ENCODE peak calls at places on chromosomes 12 and 14, in seven cellular contexts. E is neuronal stem cell, W is H9, Q is H1, L is IMR-90, Z is mesendoderm, P is trophoblast cell. J is an unnamed sample.

GRCh38 chr14:39184628-39185255 is 9.7 kb downstream of the PNN start:
- DNase-seq in W (no peak), Z (no peak), E (no peak), P (no peak), Q (no peak), L (no peak), J (no peak)

GRCh38 chr14:60183724-60184596 is 18.8 kb upstream of the DHRS7 start:
- DNase-seq in W (no peak), P (peak; percentile 89), Z (peak; percentile 58), Q (no peak), E (peak; percentile 56), L (peak; percentile 77), J (peak; percentile 73)

GRCh38 chr14:31592619-31593018 is 31.4 kb downstream of the NUBPL start:
- DNase-seq in Z (no peak), Q (no peak), L (peak; percentile 36), P (no peak), W (no peak), E (no peak), J (no peak)

GRCh38 chr12:57242691-57243454 is 8.1 kb downstream of the STAC3 start:
- DNase-seq in W (peak; percentile 96), Z (peak; percentile 95), E (peak; percentile 85), P (peak; percentile 73), Q (peak; percentile 100), L (peak; percentile 35), J (peak; percentile 63)

GRCh38 chr12:86349196-86349595 is 93.0 kb upstream of the MGAT4C start:
- DNase-seq in E (no peak), Q (no peak), Z (no peak), W (no peak), L (no peak), P (no peak), J (peak; percentile 12)

GRCh38 chr12:23415180-23415579 is 534.3 kb downstream of the SOX5 start:
- DNase-seq in E (no peak), L (no peak), Z (no peak), P (no peak), W (no peak), Q (no peak), J (no peak)

GRCh38 chr14:33617154-33617553 is 333.7 kb downstream of the EGLN3 start:
- DNase-seq in Z (no peak), L (peak; percentile 28), P (no peak), E (no peak), Q (no peak), W (no peak), J (peak; percentile 76)

GRCh38 chr12:95429172-95429510 is 44.8 kb upstream of the METAP2 start:
- DNase-seq in E (no peak), Z (no peak), L (no peak), P (peak; percentile 98), Q (no peak), W (no peak), J (no peak)

GRCh38 chr12:124646385-124647230 is 79.2 kb upstream of the NCOR2 start:
- DNase-seq in Z (no peak), L (no peak), W (no peak), Q (peak; percentile 56), E (no peak), P (no peak), J (no peak)

GRCh38 chr14:89351364-89351957 is 65.6 kb downstream of the FOXN3 start:
- DNase-seq in P (no peak), L (peak; percentile 42), Q (peak; percentile 51), E (no peak), W (peak; percentile 66), Z (peak; percentile 66), J (no peak)

GRCh38 chr12:102095677-102096263 is 24.1 kb downstream of the NUP37 start:
- DNase-seq in W (no peak), Q (no peak), E (no peak), L (peak; percentile 61), Z (peak; percentile 14), P (peak; percentile 44), J (peak; percentile 48)

DNA sequence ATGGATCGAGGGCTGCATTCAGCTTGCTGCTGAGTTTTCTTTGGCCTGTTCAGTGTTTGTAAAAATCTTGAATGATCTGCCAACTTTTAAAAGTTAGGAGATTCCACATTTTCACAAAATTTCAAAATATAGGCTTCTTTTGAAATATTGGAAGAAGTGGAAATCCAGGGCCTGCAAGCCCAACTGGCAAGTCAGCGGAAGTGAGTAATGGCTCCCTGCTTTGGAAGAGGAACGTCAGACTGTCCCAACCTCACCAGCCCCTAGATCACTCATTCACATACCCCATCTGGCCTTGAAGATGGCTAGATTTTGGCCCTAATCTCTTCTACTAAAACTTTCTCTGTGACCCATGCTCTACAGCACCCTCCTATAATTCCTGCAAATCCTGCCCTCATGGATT is 274.4 kb downstream of the SSPN start:
- DNase-seq in Z (no peak), E (no peak), L (no peak), P (no peak), Q (no peak), W (no peak), J (no peak)
- H3K79me1 ChIP-seq in Z (no peaks in the 10 kb centered on the region), E (no peaks in the 10 kb centered on the region), L (no peaks in the 10 kb centered on the region), P (no peaks in the 10 kb centered on the region), Q (no peaks in the 10 kb centered on the region), W (no peaks in the 10 kb centered on the region), J (no peaks in the 10 kb centered on the region)

GRCh38 chr12:50302686-50303085 is 19.4 kb upstream of the LIMA1 start:
- DNase-seq in Z (no peak), E (no peak), W (no peak), Q (no peak), P (no peak), L (peak; percentile 85), J (peak; percentile 71)

GRCh38 chr12:50296554-50296953 is 13.2 kb upstream of the LIMA1 start:
- DNase-seq in P (no peak), W (no peak), Z (no peak), Q (no peak), L (no peak), E (no peak), J (no peak)

GRCh38 chr12:50297996-50298395 is 14.7 kb upstream of the LIMA1 start:
- DNase-seq in E (no peak), Z (no peak), P (peak; percentile 34), L (no peak), Q (no peak), W (no peak), J (no peak)

GRCh38 chr12:50291377-50291776 is 8.1 kb upstream of the LIMA1 start:
- DNase-seq in Q (no peak), Z (no peak), L (no peak), W (no peak), E (no peak), P (no peak), J (no peak)

GRCh38 chr12:50297027-50297426 is 13.7 kb upstream of the LIMA1 start:
- DNase-seq in P (no peak), E (no peak), W (no peak), Q (no peak), Z (no peak), L (no peak), J (no peak)
- H3K79me1 ChIP-seq in P (no peaks in the 10 kb centered on the region), E (no peaks in the 10 kb centered on the region), W (no peaks in the 10 kb centered on the region), Q (no peaks in the 10 kb centered on the region), Z (no peaks in the 10 kb centered on the region), L (no peaks in the 10 kb centered on the region), J (no peaks in the 10 kb centered on the region)

DNA sequence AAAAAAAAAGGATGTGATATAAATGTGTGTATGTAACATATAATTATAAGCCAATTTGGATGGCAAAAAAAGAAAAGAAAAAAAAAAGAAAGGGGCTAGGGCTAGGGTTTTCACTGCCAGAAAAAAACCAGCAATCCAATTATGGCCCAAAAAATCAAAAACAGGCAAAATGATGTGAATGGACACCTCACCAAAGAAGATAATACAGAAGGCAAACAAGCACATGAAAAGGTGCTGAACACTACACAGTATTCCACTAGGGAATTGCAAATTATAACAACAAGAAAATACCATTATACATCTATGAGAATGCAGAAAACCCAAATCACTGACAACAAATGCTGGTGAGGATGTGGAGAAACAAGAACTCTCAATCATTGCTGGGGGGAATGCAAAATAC is 12.1 kb upstream of the MIPOL1 start:
- DNase-seq in E (no peak), L (no peak), W (no peak), Q (no peak), Z (no peak), P (no peak), J (no peak)
- H3K79me1 ChIP-seq in E (no peaks in the 10 kb centered on the region), L (no peaks in the 10 kb centered on the region), W (no peaks in the 10 kb centered on the region), Q (no peaks in the 10 kb centered on the region), Z (no peaks in the 10 kb centered on the region), P (no peaks in the 10 kb centered on the region), J (no peaks in the 10 kb centered on the region)

DNA sequence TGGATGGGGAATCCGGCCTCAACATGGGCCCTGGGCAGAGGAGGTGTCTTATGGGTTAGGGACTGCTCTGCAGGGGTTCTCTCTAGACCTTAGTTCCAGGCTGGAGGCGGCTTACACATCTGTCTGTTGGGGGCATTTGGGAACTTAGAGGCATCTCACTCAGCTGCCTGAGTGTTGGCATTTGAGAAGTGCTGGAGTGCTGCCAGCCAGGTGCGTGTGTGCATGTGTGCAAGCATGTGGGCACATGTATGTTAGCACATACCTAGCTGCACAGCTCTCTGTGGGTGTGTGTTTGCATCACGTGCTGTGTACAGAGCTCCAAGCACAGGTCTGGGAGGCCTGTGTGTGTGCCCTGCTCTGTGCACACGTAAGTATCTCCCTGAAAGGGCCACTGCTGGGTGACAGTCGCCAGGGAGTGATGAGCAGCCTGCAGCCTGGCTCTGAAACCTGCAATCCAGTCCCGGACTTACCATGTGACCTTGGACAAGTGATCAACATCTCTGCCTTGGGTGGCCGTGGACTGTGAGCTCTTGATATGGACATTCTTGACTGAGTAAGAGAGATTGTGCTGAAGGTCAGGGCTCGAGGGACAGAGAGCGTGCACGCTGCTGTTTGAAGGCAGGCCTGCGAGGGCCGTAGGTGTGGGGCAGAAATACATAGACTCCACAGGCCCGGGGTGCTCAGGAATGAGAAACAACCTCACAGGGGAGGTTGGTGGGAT is 5.2 kb downstream of the LRTM2 start:
- DNase-seq in P (no peak), Z (no peak), E (no peak), W (no peak), Q (no peak), L (no peak), J (no peak)
- H3K79me1 ChIP-seq in P (no peaks in the 10 kb centered on the region), Z (no peaks in the 10 kb centered on the region), E (no peaks in the 10 kb centered on the region), W (no peaks in the 10 kb centered on the region), Q (no peaks in the 10 kb centered on the region), L (no peaks in the 10 kb centered on the region), J (no peaks in the 10 kb centered on the region)

GRCh38 chr12:47088021-47088944 is 8.5 kb upstream of the AMIGO2 start:
- DNase-seq in L (peak; percentile 61), E (no peak), Q (no peak), W (no peak), P (no peak), Z (no peak), J (peak; percentile 50)

GRCh38 chr12:47085815-47086252 is 6.1 kb upstream of the AMIGO2 start:
- DNase-seq in L (peak; percentile 77), W (peak; percentile 51), P (peak; percentile 71), E (no peak), Z (peak; percentile 94), Q (no peak), J (peak; percentile 88)

GRCh38 chr12:47084172-47084571 is 4.4 kb upstream of the AMIGO2 start:
- DNase-seq in Q (no peak), Z (no peak), L (no peak), W (no peak), P (no peak), E (no peak), J (no peak)

GRCh38 chr12:47091009-47091408 is 11.2 kb upstream of the AMIGO2 start:
- DNase-seq in E (no peak), P (no peak), Z (no peak), Q (no peak), W (no peak), L (no peak), J (no peak)

GRCh38 chr12:47087088-47087688 is 7.4 kb upstream of the AMIGO2 start:
- DNase-seq in Q (no peak), L (peak; percentile 43), E (no peak), Z (no peak), P (no peak), W (no peak), J (peak; percentile 27)
- H3K79me1 ChIP-seq in Q (no peaks in the 10 kb centered on the region), L (peaks cover 44% of the 10 kb centered on the region), E (no peaks in the 10 kb centered on the region), Z (no peaks in the 10 kb centered on the region), P (peaks cover 18% of the 10 kb centered on the region), W (no peaks in the 10 kb centered on the region), J (peaks cover 3% of the 10 kb centered on the region)

GRCh38 chr12:132043216-132043615 is 93.5 kb downstream of the EP400 start:
- DNase-seq in P (no peak), L (no peak), W (no peak), E (no peak), Q (no peak), Z (no peak), J (no peak)
- H3K79me1 ChIP-seq in P (no peaks in the 10 kb centered on the region), L (peaks cover 20% of the 10 kb centered on the region), W (no peaks in the 10 kb centered on the region), E (peaks cover 6% of the 10 kb centered on the region), Q (no peaks in the 10 kb centered on the region), Z (peaks cover 7% of the 10 kb centered on the region), J (peaks cover 34% of the 10 kb centered on the region)